ENCODE peak calls at places on chromosomes 3 and 15, in seven cellular contexts. V is H1, K is HepG2, N is HCT116, O is GM12878, T is K562, H is SK-N-SH. M is an unnamed sample.

GRCh38 chr15:58458076-58458475 is 26.3 kb downstream of the LIPC start:
- DNase-seq in H (no peak), N (no peak), K (peak), O (no peak), T (no peak), V (no peak), M (no peak)

GRCh38 chr15:57527382-57528091 is 64.2 kb upstream of the MYZAP start:
- DNase-seq in V (peak), K (peak), H (peak), T (peak), O (peak), N (peak), M (peak)

GRCh38 chr15:29268706-29269484 is 727 bp downstream of the NSMCE3 start:
- DNase-seq in O (peak), V (no peak), K (no peak), H (peak), N (no peak), T (peak), M (no peak)

GRCh38 chr3:97432914-97433313 is 331.6 kb upstream of the ARL6 start:
- DNase-seq in N (no peak), H (no peak), O (no peak), T (no peak), V (no peak), K (no peak), M (no peak)

GRCh38 chr3:23948761-23949160 is 3.7 kb downstream of the NR1D2 start:
- DNase-seq in H (no peak), N (no peak), T (no peak), K (no peak), O (no peak), V (no peak), M (no peak)

GRCh38 chr15:72398189-72398588 is at the start of gene TMEM202:
- DNase-seq in K (no peak), N (no peak), H (no peak), O (no peak), V (no peak), T (no peak), M (no peak)

GRCh38 chr3:97959863-97960262 is 12.4 kb downstream of the RIOX2 start:
- DNase-seq in T (no peak), O (no peak), N (no peak), H (no peak), V (no peak), K (no peak), M (no peak)

GRCh38 chr15:69665641-69666091 is 213.0 kb downstream of the RPLP1 start:
- DNase-seq in V (no peak), N (no peak), H (peak), T (no peak), O (no peak), K (no peak), M (no peak)

GRCh38 chr3:38565339-38566214 is 69.4 kb downstream of the EXOG start:
- DNase-seq in V (no peak), T (no peak), H (no peak), O (no peak), N (no peak), K (no peak), M (no peak)

GRCh38 chr3:152019516-152019915 is 146.1 kb downstream of the SUCNR1 start:
- DNase-seq in O (no peak), K (no peak), H (no peak), V (no peak), N (no peak), T (no peak), M (no peak)

GRCh38 chr3:129506272-129506742 is 22.1 kb upstream of the RHO start:
- DNase-seq in O (no peak), V (no peak), K (no peak), T (no peak), H (peak), N (no peak), M (no peak)

GRCh38 chr3:156150434-156151066 is 30.2 kb downstream of the KCNAB1 start:
- DNase-seq in V (no peak), T (peak), N (peak), O (no peak), H (peak), K (peak), M (peak)

GRCh38 chr15:28021281-28022039 is 77.7 kb downstream of the OCA2 start:
- DNase-seq in V (peak), T (peak), O (no peak), N (peak), H (peak), K (peak), M (no peak)

GRCh38 chr3:80696280-80696679 is 928.5 kb upstream of the ROBO1 start:
- DNase-seq in K (peak), T (no peak), O (no peak), V (no peak), N (no peak), H (no peak), M (no peak)

GRCh38 chr15:79967331-79968182 is 3.4 kb downstream of the BCL2A1 start:
- DNase-seq in O (no peak), V (no peak), H (no peak), K (no peak), N (no peak), T (no peak), M (peak)

GRCh38 chr3:189269356-189269755 is 97.6 kb downstream of the TPRG1 start:
- DNase-seq in T (no peak), K (no peak), N (no peak), V (no peak), H (no peak), O (no peak), M (no peak)

GRCh38 chr15:88484781-88485246 is 17.3 kb downstream of the MRPS11 start:
- DNase-seq in O (no peak), H (no peak), K (no peak), T (no peak), N (no peak), V (no peak), M (no peak)

GRCh38 chr3:72271215-72271614 is 486.3 kb upstream of the PROK2 start:
- DNase-seq in O (no peak), V (no peak), H (no peak), T (no peak), N (no peak), K (no peak), M (no peak)

GRCh38 chr3:181329024-181329423 is 339.5 kb upstream of the DNAJC19 start:
- DNase-seq in K (no peak), V (no peak), H (no peak), N (no peak), O (no peak), T (no peak), M (no peak)

GRCh38 chr3:121677141-121677540 is 16.4 kb upstream of the HCLS1 start:
- DNase-seq in H (no peak), K (no peak), O (no peak), N (no peak), T (no peak), V (no peak), M (no peak)

GRCh38 chr3:169323580-169324453 is 339.7 kb downstream of the MECOM start:
- DNase-seq in N (no peak), H (no peak), O (no peak), K (no peak), V (no peak), T (no peak), M (no peak)

GRCh38 chr15:92365079-92365478 is 28.6 kb upstream of the ST8SIA2 start:
- DNase-seq in T (no peak), K (peak), N (no peak), H (no peak), O (no peak), V (no peak), M (no peak)

GRCh38 chr3:10189557-10190374 is 25.0 kb downstream of the IRAK2 start:
- DNase-seq in V (no peak), O (peak), K (no peak), H (peak), N (no peak), T (no peak), M (no peak)

GRCh38 chr3:45968706-45969105 is 25.4 kb downstream of the CXCR6 start:
- DNase-seq in V (no peak), T (no peak), K (no peak), N (no peak), H (no peak), O (no peak), M (no peak)

GRCh38 chr3:72390841-72391240 is 457.4 kb downstream of the SHQ1 start:
- DNase-seq in K (no peak), N (no peak), T (no peak), H (no peak), O (no peak), V (no peak), M (no peak)

GRCh38 chr3:42533161-42533897 is 30.9 kb downstream of the VIPR1 start:
- DNase-seq in N (no peak), O (no peak), H (no peak), K (no peak), V (no peak), T (no peak), M (no peak)

GRCh38 chr3:122794779-122795673 is at the start of gene SLC49A4:
- DNase-seq in N (peak), H (peak), O (peak), K (peak), V (peak), T (peak), M (peak)

GRCh38 chr3:120831066-120831465 is 76.9 kb upstream of the STXBP5L start:
- DNase-seq in O (no peak), H (no peak), K (no peak), T (no peak), V (no peak), N (no peak), M (no peak)

GRCh38 chr15:40146037-40146436 is 14.8 kb upstream of the BUB1B start:
- DNase-seq in V (no peak), T (no peak), K (no peak), N (peak), O (no peak), H (no peak), M (no peak)

GRCh38 chr15:74240897-74241614 is 4.9 kb downstream of the CCDC33 start:
- DNase-seq in V (no peak), T (no peak), O (no peak), N (no peak), H (no peak), K (no peak), M (no peak)

GRCh38 chr3:64405211-64405818 is 180.0 kb upstream of the PRICKLE2 start:
- DNase-seq in H (no peak), K (no peak), T (no peak), N (no peak), V (no peak), O (no peak), M (no peak)

GRCh38 chr15:34799149-34799824 is 3.9 kb upstream of the ACTC1 start:
- DNase-seq in N (no peak), O (no peak), H (peak), V (no peak), K (no peak), T (peak), M (no peak)

GRCh38 chr3:63279442-63279841 is 1.3 kb downstream of the SYNPR start:
- DNase-seq in H (no peak), O (no peak), V (no peak), K (no peak), N (no peak), T (no peak), M (no peak)

GRCh38 chr3:62873672-62874397 is 1.4 kb downstream of the CADPS start:
- DNase-seq in H (peak), V (peak), N (no peak), O (no peak), T (no peak), K (no peak), M (no peak)

GRCh38 chr3:108125550-108126071 is 34.8 kb upstream of the CD47 start:
- DNase-seq in H (no peak), N (no peak), V (no peak), T (peak), O (peak), K (no peak), M (no peak)

GRCh38 chr3:108124337-108125150 is 33.7 kb upstream of the CD47 start:
- DNase-seq in N (no peak), T (peak), V (no peak), H (no peak), K (no peak), O (peak), M (no peak)

GRCh38 chr3:108125151-108125540 is 34.3 kb upstream of the CD47 start:
- DNase-seq in T (no peak), H (no peak), K (no peak), O (no peak), N (no peak), V (no peak), M (no peak)

GRCh38 chr3:108127301-108127988 is 36.6 kb upstream of the CD47 start:
- DNase-seq in N (no peak), O (peak), V (no peak), T (no peak), K (no peak), H (no peak), M (no peak)

DNA sequence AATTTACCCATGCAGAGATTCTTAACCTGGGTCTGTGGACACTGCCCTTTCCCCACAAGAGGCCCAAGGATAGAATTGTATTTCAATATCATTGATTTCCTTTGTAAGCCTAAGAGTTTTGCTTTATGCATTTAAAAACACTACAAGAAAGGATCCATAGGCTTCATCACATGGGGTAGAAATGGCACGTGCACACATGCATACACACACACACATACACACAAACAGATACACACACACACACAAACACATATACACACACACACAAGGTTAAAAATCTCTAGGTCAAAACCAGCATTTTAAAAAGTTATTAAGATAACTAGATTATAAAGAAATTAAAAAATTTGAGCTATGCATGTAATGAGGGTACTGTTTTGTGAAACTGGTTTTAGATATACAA is 35.5 kb upstream of the CD47 start:
- DNase-seq in N (no peak), K (no peak), T (no peak), V (no peak), H (no peak), O (no peak), M (no peak)
- H3K27ac ChIP-seq in N (no peak), K (no peak), T (no peak), V (no peak), H (no peak), O (peak), M (no peak)

GRCh38 chr3:71011565-71012287 is 571.8 kb downstream of the FOXP1 start:
- DNase-seq in O (peak), K (no peak), H (no peak), T (no peak), V (no peak), N (no peak), M (no peak)

GRCh38 chr3:71012971-71013370 is 570.6 kb downstream of the FOXP1 start:
- DNase-seq in N (no peak), O (no peak), V (no peak), H (no peak), T (no peak), K (no peak), M (no peak)

GRCh38 chr3:71008350-71008923 is 575.1 kb downstream of the FOXP1 start:
- DNase-seq in H (no peak), T (no peak), K (no peak), N (no peak), O (no peak), V (no peak), M (no peak)

GRCh38 chr3:71006810-71007785 is 576.4 kb downstream of the FOXP1 start:
- DNase-seq in V (peak), O (no peak), K (peak), H (no peak), T (peak), N (no peak), M (no peak)

DNA sequence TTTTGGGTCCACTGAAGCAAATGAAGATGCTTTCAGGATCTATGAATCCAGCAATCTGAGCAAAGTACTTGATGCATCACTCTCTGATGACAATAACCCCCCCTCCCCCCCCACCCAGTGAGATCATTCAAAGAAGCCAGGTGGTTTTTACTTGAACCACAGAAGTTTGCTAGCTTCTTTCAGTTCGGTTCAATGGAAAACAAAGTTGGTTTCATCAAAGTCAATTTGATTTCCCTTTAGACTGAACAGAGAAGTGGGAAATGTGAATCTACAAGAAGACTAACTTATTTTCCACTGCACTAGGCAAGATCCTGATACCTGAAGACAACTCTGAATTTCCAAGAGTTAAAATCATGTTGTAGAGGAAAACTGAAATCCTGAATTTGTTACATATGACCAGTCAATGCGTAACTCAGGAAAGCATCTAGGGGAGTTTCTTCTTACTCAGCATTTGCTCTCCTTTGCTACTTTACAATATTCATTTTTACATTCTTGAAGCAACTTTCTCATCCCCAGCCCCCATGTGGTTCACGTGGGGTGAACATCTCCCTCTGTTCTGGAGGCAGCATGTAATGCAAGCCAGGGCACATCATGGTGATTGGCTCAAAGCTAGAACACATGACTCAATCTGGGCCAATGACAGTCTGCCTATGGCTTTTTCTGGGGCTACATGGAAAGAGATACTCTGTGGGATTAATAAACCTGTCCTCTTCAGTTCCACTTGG is 572.6 kb downstream of the FOXP1 start:
- DNase-seq in H (no peak), O (peak), N (no peak), T (peak), K (no peak), V (no peak), M (no peak)
- TF ChIP-seq SIN3A in H (no peak), O (no peak), N (no peak), T (no peak), K (no peak), V (no peak), M (no peak)

DNA sequence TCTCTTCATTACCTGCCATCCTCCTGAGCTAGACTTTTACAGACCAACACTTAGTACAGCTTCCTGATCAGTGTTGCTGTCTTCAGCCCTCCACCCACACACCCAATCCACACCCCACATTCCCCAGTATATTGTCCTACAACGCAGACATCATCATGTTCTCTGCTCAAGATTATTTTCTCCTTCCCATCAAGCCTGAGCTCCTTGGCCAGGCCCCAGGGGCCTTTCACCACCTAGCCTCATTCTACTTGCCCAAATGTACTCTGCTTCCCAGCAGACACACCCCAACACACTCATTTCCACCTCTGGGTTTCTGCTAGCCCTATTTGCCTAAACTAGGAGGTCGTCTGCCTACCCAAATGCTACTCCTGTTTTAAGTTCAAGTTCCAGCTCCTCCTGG is 37.0 kb downstream of the DAPK2 start:
- DNase-seq in K (no peak), H (no peak), O (no peak), N (no peak), T (no peak), V (no peak), M (no peak)
- H3K27ac ChIP-seq in K (no peak), H (no peak), O (peak), N (no peak), T (no peak), V (no peak), M (no peak)

DNA sequence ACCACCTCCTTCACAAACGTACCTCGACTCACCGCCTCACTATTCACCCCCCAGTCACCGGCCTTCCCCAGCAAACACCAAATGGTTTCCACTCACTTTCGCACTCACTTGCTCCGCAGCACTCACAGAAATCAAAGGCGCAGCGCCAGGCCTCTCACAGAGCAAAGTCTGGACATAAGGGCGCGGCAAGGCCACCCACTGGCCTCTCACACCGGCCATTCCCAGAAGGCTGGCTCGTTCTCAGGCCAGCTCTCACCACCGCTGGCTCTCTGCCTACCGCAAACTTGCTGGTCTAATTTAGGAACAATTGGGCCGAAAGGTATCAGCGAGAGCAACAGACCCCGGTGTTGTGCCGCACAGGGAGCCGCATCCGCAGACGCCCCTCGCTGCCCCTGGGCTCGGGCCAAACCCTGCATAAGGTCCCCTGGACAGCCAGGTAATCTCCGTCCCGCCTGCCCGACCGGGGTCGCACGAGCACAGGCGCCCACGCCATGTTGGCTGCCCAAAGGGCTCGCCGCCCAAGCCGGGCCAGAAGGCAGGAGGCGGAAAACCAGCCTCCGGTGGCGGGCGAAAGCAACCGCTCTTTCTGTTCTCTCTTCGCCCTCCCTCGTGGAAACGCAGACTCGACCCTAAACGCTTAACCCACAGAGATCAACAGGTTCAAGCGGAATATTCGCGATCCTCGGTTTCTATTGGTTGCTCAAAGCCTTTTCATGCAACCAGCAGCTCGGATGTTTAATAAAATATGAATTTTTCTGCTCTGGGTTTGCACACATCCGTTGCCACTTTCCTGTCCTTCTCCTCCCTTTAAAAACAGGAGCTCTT is 2.9 kb downstream of the SHOX2 start:
- DNase-seq in H (no peak), V (no peak), T (no peak), K (peak), N (no peak), O (no peak), M (no peak)
- TF ChIP-seq SIN3A in H (no peak), V (no peak), T (no peak), K (no peak), N (no peak), O (no peak), M (no peak)

DNA sequence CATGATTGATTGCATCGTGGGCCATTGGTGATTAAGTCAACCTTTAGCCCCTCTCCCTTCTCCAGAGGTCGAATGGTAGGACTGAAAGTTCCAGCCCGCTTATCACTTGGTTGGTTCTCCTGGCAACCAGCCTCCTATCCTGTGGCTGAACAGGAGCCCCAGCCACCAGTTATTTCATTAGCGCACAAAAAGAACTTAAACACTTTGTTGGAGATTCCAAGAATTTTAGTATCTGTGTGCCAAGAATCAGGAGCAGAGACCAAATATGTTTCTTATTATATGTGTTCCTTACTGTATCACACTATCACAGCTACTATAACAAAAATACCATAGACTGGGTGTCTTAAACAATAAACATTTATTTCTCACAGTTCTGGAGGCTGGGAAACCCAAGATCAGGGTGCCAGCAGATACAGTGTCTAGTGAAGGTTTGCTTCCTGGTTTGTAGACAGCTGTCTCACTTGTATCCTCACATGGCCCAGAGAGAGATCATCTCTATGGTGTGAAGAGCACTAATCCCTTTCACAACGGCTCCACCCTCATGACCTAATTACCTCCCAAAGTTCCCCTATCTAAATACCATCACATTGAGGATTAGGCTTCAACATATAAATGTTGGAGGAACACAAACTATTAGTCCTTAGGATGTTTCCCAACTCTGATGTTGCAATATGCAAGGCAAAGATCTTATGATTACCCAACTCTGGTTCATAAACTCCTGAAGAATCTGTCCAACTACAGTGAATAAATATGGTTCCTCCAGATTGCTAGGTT is 30.5 kb upstream of the APH1B start:
- DNase-seq in V (no peak), O (no peak), N (no peak), H (no peak), T (no peak), K (peak), M (no peak)
- H3K27ac ChIP-seq in V (no peak), O (no peak), N (no peak), H (no peak), T (no peak), K (no peak), M (no peak)

M was measured in Panc1.